ENCODE peak calls at places on chromosomes 1 and 21, in six cellular contexts. X is body of pancreas, W is tibial nerve, B is HL-60, V is IMR-90, C is fibroblast of pulmonary artery. R is an unnamed sample.

GRCh38 chr1:156848461-156849150 is 10.3 kb downstream of the INSRR start:
- DNase-seq in X (peak), W (no peak), B (no peak), V (no peak), C (no peak), R (no peak)

GRCh38 chr1:162538815-162539431 is 22.6 kb upstream of the UAP1 start:
- DNase-seq in X (no peak), W (no peak), B (no peak), V (peak), C (peak), R (no peak)

GRCh38 chr1:16266411-16267118 is 29.6 kb upstream of the CPLANE2 start:
- DNase-seq in X (no peak), W (no peak), B (no peak), V (peak), C (peak), R (no peak)

GRCh38 chr1:169698976-169699375 is 12.4 kb downstream of the SELL start:
- DNase-seq in X (no peak), W (no peak), B (no peak), V (no peak), C (no peak), R (no peak)

GRCh38 chr1:197557302-197557701 is 218.0 kb downstream of the DENND1B start:
- DNase-seq in X (no peak), W (no peak), B (no peak), V (peak), C (peak), R (no peak)

GRCh38 chr1:194338241-194338948 is 1152.0 kb upstream of the B3GALT2 start:
- DNase-seq in X (no peak), W (no peak), B (no peak), V (peak), C (no peak), R (no peak)

GRCh38 chr1:101843160-101843559 is 153.6 kb downstream of the OLFM3 start:
- DNase-seq in X (no peak), W (no peak), B (no peak), V (no peak), C (no peak), R (no peak)

GRCh38 chr1:16615253-16616252 is 2.2 kb upstream of the NBPF1 start:
- DNase-seq in X (peak), W (no peak), B (no peak), V (no peak), C (no peak), R (peak)

GRCh38 chr1:203034422-203035110 is 8.3 kb downstream of the PPFIA4 start:
- DNase-seq in X (no peak), W (no peak), B (no peak), V (no peak), C (no peak), R (no peak)

GRCh38 chr1:175191654-175192053 is 922 bp downstream of the KIAA0040 start:
- DNase-seq in X (no peak), W (no peak), B (no peak), V (no peak), C (peak), R (no peak)

GRCh38 chr1:233945573-233945972 is 41.1 kb downstream of the SLC35F3 start:
- DNase-seq in X (no peak), W (no peak), B (no peak), V (no peak), C (no peak), R (no peak)

GRCh38 chr1:27643626-27644368 is 8.8 kb upstream of the FGR start:
- DNase-seq in X (peak), W (no peak), B (no peak), V (peak), C (peak), R (no peak)

GRCh38 chr21:31557956-31558838 is 101.3 kb upstream of the SOD1 start:
- DNase-seq in X (peak), W (no peak), B (no peak), V (no peak), C (peak), R (no peak)

GRCh38 chr1:108553910-108554309 is 6.0 kb upstream of the EEIG2 start:
- DNase-seq in X (no peak), W (no peak), B (no peak), V (no peak), C (no peak), R (no peak)

GRCh38 chr1:201128476-201128875 is 1.5 kb upstream of the ASCL5 start:
- DNase-seq in X (no peak), W (no peak), B (no peak), V (no peak), C (no peak), R (no peak)

GRCh38 chr21:37378700-37379139 is 12.1 kb downstream of the DYRK1A start:
- DNase-seq in X (no peak), W (no peak), B (no peak), V (no peak), C (no peak), R (no peak)

GRCh38 chr1:27624467-27625233 is 10.3 kb downstream of the FGR start:
- DNase-seq in X (no peak), W (no peak), B (no peak), V (no peak), C (no peak), R (no peak)

GRCh38 chr1:41573803-41574713 is 89.6 kb upstream of the EDN2 start:
- DNase-seq in X (peak), W (peak), B (peak), V (peak), C (peak), R (peak)

GRCh38 chr1:33164120-33164519 is 17.7 kb downstream of the TRIM62 start:
- DNase-seq in X (no peak), W (no peak), B (no peak), V (no peak), C (no peak), R (no peak)

GRCh38 chr21:36059823-36060158 is 535 bp downstream of the SETD4 start:
- DNase-seq in X (no peak), W (no peak), B (no peak), V (no peak), C (no peak), R (peak)

GRCh38 chr21:29130234-29130993 is at the start of gene MAP3K7CL:
- DNase-seq in X (peak), W (no peak), B (no peak), V (peak), C (peak), R (no peak)

GRCh38 chr1:38114633-38115032 is 68.0 kb upstream of the POU3F1 start:
- DNase-seq in X (no peak), W (no peak), B (no peak), V (no peak), C (no peak), R (no peak)

GRCh38 chr1:154669464-154670282 is 61.7 kb upstream of the ADAR start:
- DNase-seq in X (peak), W (peak), B (peak), V (peak), C (peak), R (peak)

GRCh38 chr21:33300701-33301631 is 23.8 kb upstream of the IFNAR1 start:
- DNase-seq in X (no peak), W (no peak), B (no peak), V (no peak), C (peak), R (no peak)

GRCh38 chr1:169604781-169605560 is 18.7 kb upstream of the F5 start:
- DNase-seq in X (no peak), W (no peak), B (peak), V (no peak), C (no peak), R (no peak)

GRCh38 chr1:168396940-168397680 is 116.4 kb downstream of the TBX19 start:
- DNase-seq in X (no peak), W (no peak), B (no peak), V (no peak), C (no peak), R (no peak)

GRCh38 chr1:79599257-79599656 is 592.7 kb upstream of the ADGRL4 start:
- DNase-seq in X (no peak), W (no peak), B (no peak), V (no peak), C (peak), R (no peak)

GRCh38 chr1:53685272-53686051 is 53.5 kb downstream of the GLIS1 start:
- DNase-seq in X (no peak), W (no peak), B (no peak), V (peak), C (peak), R (no peak)

GRCh38 chr21:46622226-46622625 is 13.2 kb upstream of the PRMT2 start:
- DNase-seq in X (peak), W (no peak), B (no peak), V (no peak), C (no peak), R (no peak)

GRCh38 chr1:25952851-25953401 is 44.9 kb downstream of the PAFAH2 start:
- DNase-seq in X (no peak), W (no peak), B (no peak), V (peak), C (peak), R (no peak)

GRCh38 chr1:243341074-243341473 is 85.2 kb downstream of the SDCCAG8 start:
- DNase-seq in X (no peak), W (no peak), B (no peak), V (peak), C (peak), R (no peak)
- TF ChIP-seq CTCF in X (no peak), W (no peak), B (no peak), V (no peak), C (no peak), R (no peak)

DNA sequence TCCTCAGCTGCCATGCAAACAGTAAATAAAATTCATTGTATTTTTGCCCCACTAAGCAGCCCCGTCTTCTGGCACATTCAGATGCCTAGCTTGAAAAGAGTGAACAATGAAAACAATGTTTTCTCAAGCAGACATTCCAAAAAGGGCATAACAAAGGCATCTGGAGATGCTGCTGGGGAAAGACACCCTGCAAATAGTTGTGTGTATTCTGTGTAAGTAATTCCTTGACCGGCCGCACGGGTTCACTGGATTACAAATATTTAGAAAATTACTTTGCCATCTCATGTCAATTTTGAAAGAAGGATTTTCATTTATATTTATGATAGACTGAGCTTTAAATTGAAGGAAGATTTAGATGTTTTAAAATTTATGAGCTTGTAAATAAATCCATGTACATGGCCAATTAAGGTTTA is 142.2 kb downstream of the SLC45A1 start:
- DNase-seq in X (no peak), W (no peak), B (no peak), V (no peak), C (no peak), R (no peak)
- TF ChIP-seq CTCF in X (no peak), W (peak), B (no peak), V (no peak), C (no peak), R (no peak)

DNA sequence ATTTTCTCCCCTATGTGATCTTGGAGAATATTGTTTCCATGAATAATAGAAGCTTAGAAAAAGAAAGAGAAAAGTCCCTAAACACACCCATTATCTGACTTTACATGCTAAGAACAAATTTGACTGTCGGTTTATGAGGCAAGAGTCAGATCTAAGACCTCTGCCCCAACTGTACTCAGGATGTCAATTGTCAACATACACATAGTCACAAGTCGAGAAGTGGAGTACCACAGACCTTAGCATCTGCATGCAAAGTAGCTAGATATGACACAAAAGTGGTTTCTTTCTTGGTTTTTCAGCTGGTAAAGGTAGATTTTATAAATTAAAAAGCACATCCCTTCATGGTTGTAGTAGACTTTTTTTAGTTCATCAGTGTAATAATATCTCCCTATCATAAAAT is 97.2 kb upstream of the DPYD start:
- DNase-seq in X (no peak), W (no peak), B (no peak), V (no peak), C (no peak), R (no peak)
- TF ChIP-seq CTCF in X (no peak), W (no peak), B (no peak), V (no peak), C (no peak), R (no peak)

GRCh38 chr1:116881879-116882520 is 27.7 kb upstream of the PTGFRN start:
- DNase-seq in X (peak), W (no peak), B (peak), V (peak), C (peak), R (peak)
- TF ChIP-seq CTCF in X (peak), W (no peak), B (peak), V (no peak), C (peak), R (no peak)

DNA sequence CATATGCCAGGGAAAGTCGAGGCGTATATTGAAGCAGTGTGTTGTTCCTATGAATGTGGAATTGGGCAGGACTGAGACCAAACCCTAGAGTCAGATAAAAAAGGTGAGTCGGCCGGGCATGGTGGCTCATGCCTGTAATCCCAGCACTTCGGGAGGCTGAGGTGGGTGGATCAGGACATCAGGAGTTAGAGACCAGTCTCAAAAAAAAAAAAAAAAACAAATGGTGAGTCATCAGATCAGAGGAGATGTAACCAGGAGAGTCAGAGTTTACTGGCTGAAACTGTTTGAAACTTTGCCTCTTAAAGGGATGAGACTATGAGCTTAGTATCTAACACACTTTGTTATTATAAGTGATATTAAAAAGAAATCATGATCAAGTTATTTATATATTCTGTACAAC is 26.4 kb upstream of the SYCP1 start:
- DNase-seq in X (no peak), W (no peak), B (no peak), V (peak), C (peak), R (no peak)
- TF ChIP-seq CTCF in X (no peak), W (no peak), B (no peak), V (no peak), C (no peak), R (no peak)